ENCODE peak calls at places on chromosome 18, in six cellular contexts. P, C, H, E, N and V are unnamed samples.

GRCh38 chr18:77884454-77884853 is 634.8 kb downstream of the GALR1 start:
- DNase-seq in C (no peak), E (no peak), P (no peak), N (no peak), H (no peak), V (no peak)

GRCh38 chr18:43935051-43935412 is 657.7 kb upstream of the SYT4 start:
- DNase-seq in H (no peak), N (no peak), P (peak), E (peak), C (peak), V (no peak)

GRCh38 chr18:2146092-2146491 is 425.2 kb downstream of the METTL4 start:
- DNase-seq in P (no peak), E (no peak), C (peak), N (no peak), H (no peak), V (no peak)

GRCh38 chr18:2316686-2317308 is 254.5 kb downstream of the METTL4 start:
- DNase-seq in P (no peak), N (no peak), E (no peak), C (peak), H (no peak), V (no peak)

GRCh38 chr18:13179566-13180113 is 38.9 kb upstream of the LDLRAD4 start:
- DNase-seq in P (no peak), H (no peak), C (no peak), N (no peak), E (no peak), V (no peak)

GRCh38 chr18:6159426-6159825 is 255.3 kb downstream of the L3MBTL4 start:
- DNase-seq in H (no peak), E (no peak), P (no peak), N (no peak), C (no peak), V (no peak)

GRCh38 chr18:27964811-27965210 is 212.1 kb downstream of the CDH2 start:
- DNase-seq in N (no peak), C (peak), E (no peak), H (no peak), P (no peak), V (no peak)

GRCh38 chr18:37122877-37123276 is 293.9 kb downstream of the KIAA1328 start:
- DNase-seq in H (no peak), P (no peak), N (no peak), C (no peak), E (no peak), V (peak)

GRCh38 chr18:13284330-13285027 is 65.9 kb downstream of the LDLRAD4 start:
- DNase-seq in N (no peak), H (no peak), P (no peak), E (no peak), C (no peak), V (no peak)

GRCh38 chr18:830315-830901 is 18.4 kb upstream of the YES1 start:
- DNase-seq in H (no peak), P (peak), E (no peak), C (peak), N (no peak), V (no peak)

GRCh38 chr18:13036622-13037320 is 45.6 kb downstream of the CEP192 start:
- DNase-seq in H (no peak), E (peak), P (no peak), N (peak), C (peak), V (no peak)

GRCh38 chr18:63318882-63319382 is 637 bp downstream of the BCL2 start:
- DNase-seq in P (no peak), N (no peak), E (no peak), C (no peak), H (no peak), V (no peak)

GRCh38 chr18:74249181-74249968 is 42.4 kb downstream of the CYB5A start:
- DNase-seq in N (no peak), E (peak), C (peak), H (no peak), P (no peak), V (no peak)

GRCh38 chr18:392926-393325 is 107.6 kb downstream of the COLEC12 start:
- DNase-seq in C (no peak), P (no peak), H (no peak), N (no peak), E (no peak), V (no peak)

GRCh38 chr18:67599277-67599676 is 82.8 kb upstream of the DSEL start:
- DNase-seq in P (no peak), H (no peak), N (no peak), C (peak), E (no peak), V (no peak)

GRCh38 chr18:44788334-44788733 is 107.6 kb downstream of the SETBP1 start:
- DNase-seq in H (no peak), E (no peak), N (no peak), P (no peak), C (no peak), V (no peak)

GRCh38 chr18:63074987-63075404 is 244.6 kb downstream of the BCL2 start:
- DNase-seq in H (peak), C (peak), E (no peak), P (peak), N (no peak), V (no peak)

GRCh38 chr18:50009772-50010171 is 185.2 kb downstream of the MYO5B start:
- DNase-seq in E (no peak), C (peak), P (no peak), N (no peak), H (no peak), V (no peak)

GRCh38 chr18:54251606-54252400 is 17.5 kb upstream of the POLI start:
- DNase-seq in C (no peak), H (no peak), E (no peak), P (no peak), N (no peak), V (no peak)

GRCh38 chr18:67520276-67521035 is 3.9 kb upstream of the DSEL start:
- DNase-seq in P (no peak), E (peak), N (peak), C (no peak), H (no peak), V (no peak)

GRCh38 chr18:21743166-21743831 is 2.7 kb downstream of the MIB1 start:
- DNase-seq in C (no peak), E (no peak), N (no peak), H (no peak), P (no peak), V (no peak)
- H3K4me3 ChIP-seq in C (no peak), E (no peak), N (peak), H (peak), P (no peak), V (no peak)

GRCh38 chr18:78978336-78979057 is 1.1 kb upstream of the SALL3 start:
- DNase-seq in E (no peak), P (no peak), H (no peak), C (no peak), N (no peak), V (no peak)
- H3K4me3 ChIP-seq in E (no peak), P (no peak), H (peak), C (no peak), N (no peak), V (no peak)

GRCh38 chr18:31386683-31387082 is 10.1 kb downstream of the DSG4 start:
- DNase-seq in C (peak), N (no peak), H (no peak), E (no peak), P (no peak), V (peak)
- H3K4me3 ChIP-seq in C (no peak), N (no peak), H (no peak), E (no peak), P (no peak), V (no peak)

DNA sequence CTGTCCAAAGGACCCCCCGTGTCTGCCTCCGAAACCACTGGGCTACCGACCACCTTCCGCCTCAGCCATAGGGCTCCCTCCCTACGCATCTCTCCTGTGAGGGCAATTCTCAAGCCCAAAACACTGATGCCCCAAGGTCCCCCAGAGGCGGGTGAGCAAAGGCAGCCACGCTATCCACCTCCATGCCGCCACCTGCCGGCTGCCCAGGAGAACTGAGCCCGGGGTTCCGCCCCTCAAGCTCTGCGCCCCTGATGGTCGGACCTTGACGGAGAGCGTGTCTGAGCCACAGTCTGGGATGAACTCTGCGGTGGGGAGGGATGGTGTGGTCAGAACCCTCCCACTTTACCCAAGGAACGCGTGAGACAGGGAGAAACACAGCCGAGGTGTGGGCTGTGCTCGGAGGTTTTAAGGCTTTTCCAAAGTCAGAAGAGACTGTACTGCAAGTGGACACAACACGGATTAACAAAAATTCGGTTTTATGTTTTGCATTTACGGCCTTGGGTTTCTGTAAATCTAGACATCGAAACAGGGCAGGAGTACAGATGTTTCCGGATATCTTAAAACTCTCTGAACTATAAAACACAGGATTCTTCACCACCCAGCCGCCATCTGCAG is 114.1 kb downstream of the ZNF516 start:
- DNase-seq in H (no peak), E (no peak), C (peak), P (no peak), N (no peak), V (no peak)
- H3K4me3 ChIP-seq in H (no peak), E (no peak), C (no peak), P (no peak), N (no peak), V (no peak)

GRCh38 chr18:46184296-46185080 is 80.3 kb downstream of the HAUS1 start:
- DNase-seq in C (no peak), H (no peak), N (no peak), P (no peak), E (no peak), V (no peak)

GRCh38 chr18:46173393-46174316 is 69.5 kb downstream of the HAUS1 start:
- DNase-seq in P (peak), H (peak), C (peak), N (peak), E (peak), V (peak)

GRCh38 chr18:46174317-46175039 is 70.3 kb downstream of the HAUS1 start:
- DNase-seq in E (no peak), P (peak), C (peak), H (peak), N (no peak), V (no peak)

GRCh38 chr18:46182633-46183401 is 78.6 kb downstream of the HAUS1 start:
- DNase-seq in E (no peak), H (no peak), P (no peak), C (no peak), N (no peak), V (no peak)

GRCh38 chr18:46179306-46179705 is 75.1 kb downstream of the HAUS1 start:
- DNase-seq in H (no peak), E (no peak), N (no peak), P (no peak), C (no peak), V (no peak)
- H3K4me3 ChIP-seq in H (no peak), E (no peak), N (no peak), P (no peak), C (no peak), V (no peak)

DNA sequence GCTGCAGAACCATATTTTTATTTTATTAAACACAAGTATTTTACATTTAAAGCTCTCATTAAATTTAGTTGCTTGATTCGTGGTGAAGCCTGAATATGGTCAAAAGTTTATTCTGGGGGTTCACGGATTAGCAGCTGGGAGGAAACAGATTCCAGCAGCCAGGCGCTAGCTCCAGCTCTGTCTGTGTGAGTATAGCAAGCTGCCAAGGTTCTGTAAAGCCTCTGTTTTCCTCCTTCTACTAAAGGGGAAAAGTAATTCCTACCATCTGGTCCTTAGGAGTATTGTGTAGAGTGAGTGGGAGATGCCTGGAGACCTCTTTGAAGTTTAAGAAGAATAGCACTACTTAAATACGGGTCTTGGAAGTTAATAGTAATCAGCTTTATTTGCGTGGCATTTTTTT is 22.6 kb downstream of the GATA6 start:
- DNase-seq in C (no peak), E (no peak), H (no peak), N (no peak), P (no peak), V (no peak)
- H3K4me3 ChIP-seq in C (no peak), E (no peak), H (peak), N (no peak), P (no peak), V (no peak)

GRCh38 chr18:24400587-24400986 is 3.0 kb upstream of the OSBPL1A start:
- DNase-seq in C (no peak), N (no peak), P (no peak), E (no peak), H (no peak), V (peak)

GRCh38 chr18:24397694-24398365 is at the start of gene OSBPL1A:
- DNase-seq in E (peak), N (peak), P (peak), C (peak), H (peak), V (peak)

GRCh38 chr18:24396082-24396623 is 1.5 kb downstream of the OSBPL1A start:
- DNase-seq in C (no peak), N (no peak), H (no peak), E (no peak), P (no peak), V (no peak)

GRCh38 chr18:24397131-24397693 is 412 bp downstream of the OSBPL1A start:
- DNase-seq in P (peak), E (peak), H (no peak), C (peak), N (peak), V (peak)

GRCh38 chr18:24398515-24398914 is 891 bp upstream of the OSBPL1A start:
- DNase-seq in H (no peak), P (peak), E (peak), C (peak), N (no peak), V (peak)
- H3K4me3 ChIP-seq in H (peak), P (no peak), E (peak), C (peak), N (no peak), V (peak)

GRCh38 chr18:32760391-32760790 is 12.4 kb downstream of the KLHL14 start:
- DNase-seq in H (no peak), E (no peak), C (no peak), N (no peak), P (no peak), V (no peak)
- H3K4me3 ChIP-seq in H (no peak), E (no peak), C (no peak), N (no peak), P (no peak), V (no peak)